ENCODE peak calls at places on chromosomes 6 and 20, in seven cellular contexts. A is hepatocyte, N is SK-N-SH, C is HCT116, Q is GM23338, V is neural progenitor cell, H is MM.1S. L is an unnamed sample. For H3K79me2 and H4K20me1, the result is how much of the 10 kb centered on the place peaks cover.

GRCh38 chr6:3119040-3119723 is 671 bp downstream of the BPHL start:
- DNase-seq in A (peak), N (no peak), C (no peak), Q (no peak), V (no peak), H (peak), L (no peak)

GRCh38 chr6:75796723-75797122 is 47.7 kb downstream of the MYO6 start:
- DNase-seq in A (no peak), N (no peak), C (no peak), Q (no peak), V (no peak), H (no peak), L (no peak)

GRCh38 chr6:36838896-36839818 is at the start of gene CPNE5:
- DNase-seq in A (peak), N (peak), C (no peak), Q (peak), V (peak), H (no peak), L (no peak)

GRCh38 chr20:49957487-49957938 is 21.3 kb downstream of the RNF114 start:
- DNase-seq in A (no peak), N (no peak), C (no peak), Q (no peak), V (no peak), H (no peak), L (no peak)

GRCh38 chr20:22924036-22924737 is 110.9 kb upstream of the SSTR4 start:
- DNase-seq in A (no peak), N (no peak), C (no peak), Q (no peak), V (no peak), H (no peak), L (no peak)

GRCh38 chr6:127690092-127690491 is 113.1 kb downstream of the C6orf58 start:
- DNase-seq in A (peak), N (no peak), C (peak), Q (peak), V (peak), H (no peak), L (no peak)

GRCh38 chr6:37985355-37985754 is 165.8 kb downstream of the ZFAND3 start:
- DNase-seq in A (no peak), N (no peak), C (no peak), Q (no peak), V (no peak), H (no peak), L (no peak)

GRCh38 chr6:123380257-123380656 is 256.5 kb downstream of the TRDN start:
- DNase-seq in A (peak), N (peak), C (no peak), Q (peak), V (peak), H (peak), L (peak)

GRCh38 chr6:100719883-100720682 is 161.0 kb downstream of the ASCC3 start:
- DNase-seq in A (peak), N (peak), C (peak), Q (peak), V (no peak), H (peak), L (peak)

GRCh38 chr6:4936681-4937041 is 67.2 kb downstream of the RPP40 start:
- DNase-seq in A (peak), N (peak), C (no peak), Q (peak), V (peak), H (peak), L (peak)

GRCh38 chr6:65708162-65708561 is 1.1 kb upstream of the EYS start:
- DNase-seq in A (no peak), N (no peak), C (no peak), Q (no peak), V (no peak), H (no peak), L (no peak)

GRCh38 chr6:157987788-157988699 is 6.4 kb downstream of the SYNJ2 start:
- DNase-seq in A (no peak), N (no peak), C (no peak), Q (no peak), V (no peak), H (no peak), L (no peak)

GRCh38 chr6:154783229-154783628 is 50.0 kb downstream of the SCAF8 start:
- DNase-seq in A (no peak), N (no peak), C (no peak), Q (no peak), V (no peak), H (no peak), L (no peak)

GRCh38 chr6:11050735-11051134 is 6.6 kb upstream of the ELOVL2 start:
- DNase-seq in A (peak), N (no peak), C (no peak), Q (no peak), V (no peak), H (no peak), L (no peak)

GRCh38 chr6:66183982-66184555 is 477.0 kb upstream of the EYS start:
- DNase-seq in A (no peak), N (no peak), C (no peak), Q (no peak), V (no peak), H (no peak), L (no peak)

DNA sequence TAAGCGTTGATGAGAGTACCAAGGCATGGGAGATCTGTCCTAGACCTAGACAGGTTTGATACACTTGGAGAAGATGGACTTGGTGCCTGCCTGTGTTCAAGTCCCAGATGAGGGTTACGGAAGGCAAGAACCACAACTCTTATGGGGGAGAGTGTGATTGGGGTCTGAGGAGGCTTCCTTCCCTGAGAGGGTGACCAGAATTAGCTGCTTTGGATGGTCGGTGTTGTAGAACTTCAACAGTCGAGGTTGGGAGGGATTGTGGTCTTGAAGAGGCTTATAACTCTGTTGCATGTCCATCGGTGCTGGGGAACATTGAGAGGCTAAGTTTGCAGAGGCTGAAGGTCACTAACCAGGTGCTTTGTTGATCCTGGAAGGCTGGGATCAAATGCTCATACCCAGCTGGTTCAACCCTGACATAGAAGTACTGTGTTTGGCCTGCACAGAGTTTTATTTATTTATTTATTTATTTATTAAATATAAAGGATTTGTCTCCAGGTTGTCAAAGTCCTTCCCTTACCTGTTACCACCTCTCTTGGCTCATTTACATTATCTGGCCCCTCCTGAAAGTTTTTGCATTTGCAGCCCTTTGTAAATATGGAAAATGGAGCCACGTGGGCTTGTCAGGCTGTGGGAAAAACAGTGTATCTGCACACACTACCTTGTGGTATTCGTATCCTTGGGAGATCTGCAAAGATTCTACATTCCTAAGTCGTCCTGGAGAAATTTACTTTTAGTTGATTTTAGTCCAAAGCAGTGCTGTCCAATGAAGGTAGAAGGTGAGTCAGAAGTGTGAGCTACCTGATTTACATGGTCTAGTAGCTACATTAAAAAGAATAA is 15.8 kb upstream of the EFCAB8 start:
- DNase-seq in A (no peak), N (no peak), C (no peak), Q (no peak), V (no peak), H (no peak), L (no peak)
- H3K79me2 ChIP-seq in A (half or more), N (half or more), C (half or more), Q (half or more), V (under half), H (half or more), L (under half)

GRCh38 chr20:17618673-17619013 is 48.8 kb downstream of the DSTN start:
- DNase-seq in A (no peak), N (no peak), C (no peak), Q (no peak), V (no peak), H (no peak), L (no peak)
- H4K20me1 ChIP-seq in A (under half), N (under half), C (under half), Q (under half), V (under half), H (under half), L (under half)

GRCh38 chr20:12237772-12238171 is 320.1 kb downstream of the BTBD3 start:
- DNase-seq in A (no peak), N (no peak), C (no peak), Q (no peak), V (no peak), H (peak), L (no peak)
- TF ChIP-seq EZH2phosphoT487 in A (no peak), N (no peak), C (no peak), Q (no peak), V (no peak), H (no peak), L (no peak)

GRCh38 chr20:46865824-46866223 is 28.8 kb upstream of the EYA2 start:
- DNase-seq in A (no peak), N (no peak), C (no peak), Q (no peak), V (no peak), H (no peak), L (no peak)
- H3K79me2 ChIP-seq in A (under half), N (under half), C (under half), Q (under half), V (under half), H (under half), L (under half)

DNA sequence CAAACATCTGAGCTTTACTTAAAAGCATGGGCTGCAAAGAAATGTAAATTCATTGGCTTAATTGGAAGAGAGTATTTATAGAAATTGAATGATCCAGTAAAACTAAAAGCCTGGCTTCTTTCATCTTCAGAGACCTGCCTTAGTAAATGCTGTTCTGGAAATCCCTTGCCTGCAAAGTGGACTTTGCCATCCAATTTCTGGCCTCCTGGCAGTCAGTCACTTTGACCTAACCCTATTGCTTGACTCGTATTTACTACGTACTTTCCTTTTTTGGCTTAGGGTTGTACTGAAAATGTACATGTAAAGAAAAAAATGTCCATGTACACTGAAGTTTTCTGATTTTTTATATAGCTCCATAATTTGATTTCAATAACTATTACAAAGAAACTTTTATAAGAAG is 47.1 kb downstream of the E2F3 start:
- DNase-seq in A (peak), N (no peak), C (no peak), Q (no peak), V (no peak), H (no peak), L (no peak)
- H4K20me1 ChIP-seq in A (under half), N (half or more), C (under half), Q (half or more), V (under half), H (under half), L (under half)

GRCh38 chr6:137969874-137970273 is 102.8 kb downstream of the TNFAIP3 start:
- DNase-seq in A (no peak), N (no peak), C (no peak), Q (no peak), V (no peak), H (no peak), L (no peak)

GRCh38 chr6:137967689-137968467 is 100.8 kb downstream of the TNFAIP3 start:
- DNase-seq in A (no peak), N (no peak), C (no peak), Q (no peak), V (no peak), H (peak), L (no peak)

GRCh38 chr6:137968468-137968804 is 101.4 kb downstream of the TNFAIP3 start:
- DNase-seq in A (no peak), N (no peak), C (no peak), Q (no peak), V (no peak), H (peak), L (no peak)

GRCh38 chr6:137970368-137970767 is 103.3 kb downstream of the TNFAIP3 start:
- DNase-seq in A (no peak), N (no peak), C (no peak), Q (no peak), V (no peak), H (peak), L (peak)

DNA sequence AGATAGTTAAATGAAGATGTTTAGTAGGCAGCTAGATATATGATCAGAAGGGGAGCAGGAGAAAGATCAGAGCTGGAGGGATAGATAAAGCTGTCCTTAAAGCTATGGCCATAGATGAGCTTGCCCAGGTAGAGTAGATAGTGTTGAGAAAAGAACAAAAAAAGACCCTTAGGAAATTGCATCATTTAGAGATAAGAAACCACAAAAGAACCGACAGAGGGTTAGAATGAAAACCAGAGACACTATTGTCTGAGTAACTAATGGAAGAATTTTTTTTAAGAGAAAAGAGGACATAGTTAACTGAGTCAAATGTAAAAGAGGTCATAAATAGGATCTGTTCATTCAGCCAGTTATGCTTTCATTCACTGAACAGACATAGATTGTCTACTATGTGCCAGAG is 101.8 kb downstream of the TNFAIP3 start:
- DNase-seq in A (no peak), N (no peak), C (no peak), Q (no peak), V (no peak), H (peak), L (no peak)
- TF ChIP-seq EZH2phosphoT487 in A (no peak), N (no peak), C (no peak), Q (no peak), V (no peak), H (no peak), L (no peak)

GRCh38 chr6:25250878-25251277 is 28.3 kb upstream of the CARMIL1 start:
- DNase-seq in A (no peak), N (no peak), C (peak), Q (no peak), V (no peak), H (peak), L (peak)

GRCh38 chr6:25244865-25245264 is 34.3 kb upstream of the CARMIL1 start:
- DNase-seq in A (no peak), N (no peak), C (no peak), Q (no peak), V (no peak), H (peak), L (no peak)

GRCh38 chr6:25249133-25249532 is 30.0 kb upstream of the CARMIL1 start:
- DNase-seq in A (no peak), N (no peak), C (no peak), Q (no peak), V (no peak), H (no peak), L (no peak)

GRCh38 chr6:25251426-25251825 is 27.7 kb upstream of the CARMIL1 start:
- DNase-seq in A (no peak), N (no peak), C (no peak), Q (no peak), V (no peak), H (no peak), L (no peak)

GRCh38 chr6:25248100-25248499 is 31.1 kb upstream of the CARMIL1 start:
- DNase-seq in A (no peak), N (no peak), C (no peak), Q (no peak), V (no peak), H (no peak), L (no peak)
- H3K79me2 ChIP-seq in A (under half), N (under half), C (under half), Q (under half), V (under half), H (under half), L (under half)

GRCh38 chr20:14538433-14538832 is 201.0 kb upstream of the FLRT3 start:
- DNase-seq in A (no peak), N (no peak), C (no peak), Q (no peak), V (no peak), H (no peak), L (no peak)

GRCh38 chr20:14536738-14537137 is 199.3 kb upstream of the FLRT3 start:
- DNase-seq in A (no peak), N (peak), C (no peak), Q (no peak), V (no peak), H (no peak), L (no peak)
- H4K20me1 ChIP-seq in A (under half), N (under half), C (under half), Q (under half), V (under half), H (under half), L (under half)

GRCh38 chr6:23114812-23115504 is 545.6 kb downstream of the HDGFL1 start:
- DNase-seq in A (no peak), N (no peak), C (no peak), Q (no peak), V (no peak), H (no peak), L (no peak)

GRCh38 chr6:23106951-23107350 is 537.6 kb downstream of the HDGFL1 start:
- DNase-seq in A (no peak), N (no peak), C (no peak), Q (no peak), V (no peak), H (no peak), L (no peak)

DNA sequence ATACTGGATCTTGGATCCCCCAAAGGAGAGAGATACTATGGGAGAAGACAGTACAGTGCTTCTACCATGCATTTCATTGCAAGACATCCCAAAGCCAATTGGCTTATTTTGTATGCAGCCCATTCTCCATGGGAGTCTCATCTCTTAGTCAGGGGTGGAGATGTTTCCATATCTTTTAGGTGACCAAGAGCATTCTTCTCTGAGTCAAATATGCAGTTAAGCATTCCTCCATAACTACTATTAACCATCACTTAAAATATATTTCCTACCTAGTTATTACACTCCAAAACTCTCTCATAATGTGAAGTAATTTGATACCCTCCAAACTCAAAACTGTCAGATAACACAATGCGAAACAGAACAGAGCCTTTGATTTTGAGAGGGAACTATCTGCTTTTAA is 542.6 kb downstream of the HDGFL1 start:
- DNase-seq in A (no peak), N (no peak), C (no peak), Q (no peak), V (no peak), H (no peak), L (no peak)
- TF ChIP-seq EZH2phosphoT487 in A (no peak), N (no peak), C (no peak), Q (no peak), V (no peak), H (no peak), L (no peak)